ENCODE peak calls at places on chromosome 7, in eight cellular contexts. One of them, this sample, is unnamed.

GRCh38 chr7:17153571-17153970 is 144.9 kb upstream of the AHR start:
- DNase-seq in fibroblast of villous mesenchyme: no peak
- DNase-seq in chondrocyte: no peak
- DNase-seq in WTC11: no peak
- DNase-seq in IMR-90: peak
- DNase-seq in sigmoid colon: no peak
- DNase-seq in GM12865: no peak
- DNase-seq in heart right ventricle: no peak
- DNase-seq in this sample: peak

GRCh38 chr7:45259966-45260646 is 102.5 kb downstream of the RAMP3 start:
- DNase-seq in fibroblast of villous mesenchyme: peak
- DNase-seq in chondrocyte: no peak
- DNase-seq in WTC11: peak
- DNase-seq in IMR-90: peak
- DNase-seq in sigmoid colon: no peak
- DNase-seq in GM12865: peak
- DNase-seq in heart right ventricle: peak
- DNase-seq in this sample: no peak

GRCh38 chr7:591856-592628 is 72.4 kb upstream of the PDGFA start:
- DNase-seq in fibroblast of villous mesenchyme: no peak
- DNase-seq in chondrocyte: no peak
- DNase-seq in WTC11: no peak
- DNase-seq in IMR-90: no peak
- DNase-seq in sigmoid colon: no peak
- DNase-seq in GM12865: no peak
- DNase-seq in heart right ventricle: no peak
- DNase-seq in this sample: no peak

GRCh38 chr7:157522954-157523353 is 186.2 kb downstream of the DNAJB6 start:
- DNase-seq in fibroblast of villous mesenchyme: no peak
- DNase-seq in chondrocyte: peak
- DNase-seq in WTC11: no peak
- DNase-seq in IMR-90: no peak
- DNase-seq in sigmoid colon: no peak
- DNase-seq in GM12865: no peak
- DNase-seq in heart right ventricle: no peak
- DNase-seq in this sample: no peak

GRCh38 chr7:106031271-106032029 is 68.4 kb downstream of the CDHR3 start:
- DNase-seq in fibroblast of villous mesenchyme: no peak
- DNase-seq in chondrocyte: no peak
- DNase-seq in WTC11: no peak
- DNase-seq in IMR-90: no peak
- DNase-seq in sigmoid colon: peak
- DNase-seq in GM12865: no peak
- DNase-seq in heart right ventricle: no peak
- DNase-seq in this sample: no peak

GRCh38 chr7:2698581-2699288 is 10.7 kb downstream of the AMZ1 start:
- DNase-seq in fibroblast of villous mesenchyme: no peak
- DNase-seq in chondrocyte: no peak
- DNase-seq in WTC11: no peak
- DNase-seq in IMR-90: no peak
- DNase-seq in sigmoid colon: no peak
- DNase-seq in GM12865: peak
- DNase-seq in heart right ventricle: no peak
- DNase-seq in this sample: no peak

GRCh38 chr7:91784469-91784868 is 96.0 kb downstream of the MTERF1 start:
- DNase-seq in fibroblast of villous mesenchyme: peak
- DNase-seq in chondrocyte: no peak
- DNase-seq in WTC11: no peak
- DNase-seq in IMR-90: peak
- DNase-seq in sigmoid colon: no peak
- DNase-seq in GM12865: peak
- DNase-seq in heart right ventricle: no peak
- DNase-seq in this sample: peak

GRCh38 chr7:50449881-50450690 is at the start of gene FIGNL1:
- DNase-seq in fibroblast of villous mesenchyme: peak
- DNase-seq in chondrocyte: no peak
- DNase-seq in WTC11: peak
- DNase-seq in IMR-90: peak
- DNase-seq in sigmoid colon: peak
- DNase-seq in GM12865: peak
- DNase-seq in heart right ventricle: peak
- DNase-seq in this sample: peak

GRCh38 chr7:22625251-22625650 is 101.7 kb upstream of the IL6 start:
- DNase-seq in fibroblast of villous mesenchyme: no peak
- DNase-seq in chondrocyte: no peak
- DNase-seq in WTC11: no peak
- DNase-seq in IMR-90: no peak
- DNase-seq in sigmoid colon: no peak
- DNase-seq in GM12865: no peak
- DNase-seq in heart right ventricle: no peak
- DNase-seq in this sample: no peak

GRCh38 chr7:150323682-150324365 is 479 bp upstream of the ACTR3C start:
- DNase-seq in fibroblast of villous mesenchyme: no peak
- DNase-seq in chondrocyte: no peak
- DNase-seq in WTC11: no peak
- DNase-seq in IMR-90: no peak
- DNase-seq in sigmoid colon: no peak
- DNase-seq in GM12865: peak
- DNase-seq in heart right ventricle: no peak
- DNase-seq in this sample: no peak

GRCh38 chr7:123327661-123328060 is 127.9 kb upstream of the SLC13A1 start:
- DNase-seq in fibroblast of villous mesenchyme: no peak
- DNase-seq in chondrocyte: no peak
- DNase-seq in WTC11: no peak
- DNase-seq in IMR-90: no peak
- DNase-seq in sigmoid colon: no peak
- DNase-seq in GM12865: no peak
- DNase-seq in heart right ventricle: no peak
- DNase-seq in this sample: no peak

GRCh38 chr7:2003451-2003930 is 229.3 kb downstream of the MAD1L1 start:
- DNase-seq in fibroblast of villous mesenchyme: no peak
- DNase-seq in chondrocyte: peak
- DNase-seq in WTC11: peak
- DNase-seq in IMR-90: no peak
- DNase-seq in sigmoid colon: peak
- DNase-seq in GM12865: no peak
- DNase-seq in heart right ventricle: peak
- DNase-seq in this sample: no peak

GRCh38 chr7:116702046-116702445 is 30.1 kb downstream of the MET start:
- DNase-seq in fibroblast of villous mesenchyme: no peak
- DNase-seq in chondrocyte: no peak
- DNase-seq in WTC11: no peak
- DNase-seq in IMR-90: no peak
- DNase-seq in sigmoid colon: no peak
- DNase-seq in GM12865: no peak
- DNase-seq in heart right ventricle: no peak
- DNase-seq in this sample: peak

GRCh38 chr7:73622909-73623797 is 1.2 kb downstream of the MLXIPL start:
- DNase-seq in fibroblast of villous mesenchyme: no peak
- DNase-seq in chondrocyte: no peak
- DNase-seq in WTC11: peak
- DNase-seq in IMR-90: no peak
- DNase-seq in sigmoid colon: peak
- DNase-seq in GM12865: no peak
- DNase-seq in heart right ventricle: peak
- DNase-seq in this sample: no peak

GRCh38 chr7:131692131-131692960 is 135.9 kb upstream of the PODXL start:
- DNase-seq in fibroblast of villous mesenchyme: peak
- DNase-seq in chondrocyte: no peak
- DNase-seq in WTC11: peak
- DNase-seq in IMR-90: peak
- DNase-seq in sigmoid colon: no peak
- DNase-seq in GM12865: peak
- DNase-seq in heart right ventricle: peak
- DNase-seq in this sample: peak

GRCh38 chr7:116500071-116500853 is 724 bp downstream of the CAV2 start:
- DNase-seq in fibroblast of villous mesenchyme: peak
- DNase-seq in chondrocyte: peak
- DNase-seq in WTC11: peak
- DNase-seq in IMR-90: peak
- DNase-seq in sigmoid colon: peak
- DNase-seq in GM12865: peak
- DNase-seq in heart right ventricle: peak
- DNase-seq in this sample: peak

GRCh38 chr7:23334482-23335056 is 35.4 kb downstream of the MALSU1 start:
- DNase-seq in fibroblast of villous mesenchyme: peak
- DNase-seq in chondrocyte: no peak
- DNase-seq in WTC11: no peak
- DNase-seq in IMR-90: peak
- DNase-seq in sigmoid colon: no peak
- DNase-seq in GM12865: no peak
- DNase-seq in heart right ventricle: no peak
- DNase-seq in this sample: peak

GRCh38 chr7:55075464-55075971 is 56.7 kb downstream of the EGFR start:
- DNase-seq in fibroblast of villous mesenchyme: no peak
- DNase-seq in chondrocyte: no peak
- DNase-seq in WTC11: no peak
- DNase-seq in IMR-90: no peak
- DNase-seq in sigmoid colon: peak
- DNase-seq in GM12865: no peak
- DNase-seq in heart right ventricle: peak
- DNase-seq in this sample: no peak

GRCh38 chr7:133358728-133359127 is 105.8 kb downstream of the EXOC4 start:
- DNase-seq in fibroblast of villous mesenchyme: peak
- DNase-seq in chondrocyte: no peak
- DNase-seq in WTC11: no peak
- DNase-seq in IMR-90: peak
- DNase-seq in sigmoid colon: no peak
- DNase-seq in GM12865: no peak
- DNase-seq in heart right ventricle: no peak
- DNase-seq in this sample: no peak

GRCh38 chr7:121798896-121799295 is 74.1 kb upstream of the PTPRZ1 start:
- DNase-seq in fibroblast of villous mesenchyme: no peak
- DNase-seq in chondrocyte: no peak
- DNase-seq in WTC11: peak
- DNase-seq in IMR-90: no peak
- DNase-seq in sigmoid colon: no peak
- DNase-seq in GM12865: no peak
- DNase-seq in heart right ventricle: no peak
- DNase-seq in this sample: peak

GRCh38 chr7:68015565-68016532 is 1019.2 kb downstream of the TYW1 start:
- DNase-seq in fibroblast of villous mesenchyme: no peak
- DNase-seq in chondrocyte: no peak
- DNase-seq in WTC11: no peak
- DNase-seq in IMR-90: no peak
- DNase-seq in sigmoid colon: no peak
- DNase-seq in GM12865: no peak
- DNase-seq in heart right ventricle: no peak
- DNase-seq in this sample: no peak

GRCh38 chr7:108459922-108460551 is 3.8 kb upstream of the NRCAM start:
- DNase-seq in fibroblast of villous mesenchyme: peak
- DNase-seq in chondrocyte: no peak
- DNase-seq in WTC11: no peak
- DNase-seq in IMR-90: no peak
- DNase-seq in sigmoid colon: no peak
- DNase-seq in GM12865: peak
- DNase-seq in heart right ventricle: no peak
- DNase-seq in this sample: peak
- TF ChIP-seq CTCF in fibroblast of villous mesenchyme: peak
- TF ChIP-seq CTCF in chondrocyte: peak
- TF ChIP-seq CTCF in WTC11: no peak
- TF ChIP-seq CTCF in IMR-90: peak
- TF ChIP-seq CTCF in sigmoid colon: no peak
- TF ChIP-seq CTCF in GM12865: peak
- TF ChIP-seq CTCF in heart right ventricle: peak
- TF ChIP-seq CTCF in this sample: peak

DNA sequence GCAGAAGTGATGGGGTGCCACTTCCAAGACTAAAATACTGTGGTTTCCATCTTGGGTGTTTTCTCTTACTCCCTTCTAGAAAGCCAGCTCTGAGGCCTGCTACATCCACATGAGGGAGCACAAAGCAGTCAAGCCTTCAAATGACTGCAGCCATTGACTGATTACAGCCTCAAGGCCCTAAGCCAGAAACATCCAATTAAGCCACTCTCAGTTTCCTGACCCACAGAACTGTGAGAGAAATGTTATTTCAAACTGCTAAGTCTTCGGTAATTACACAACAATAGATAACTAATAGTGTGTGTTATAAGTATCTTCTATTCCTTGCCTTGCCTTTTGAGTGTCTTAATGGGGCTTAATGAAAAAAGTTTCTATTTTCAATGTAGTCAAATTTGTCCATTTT is 24.8 kb downstream of the BRAF start:
- DNase-seq in fibroblast of villous mesenchyme: no peak
- DNase-seq in chondrocyte: no peak
- DNase-seq in WTC11: no peak
- DNase-seq in IMR-90: no peak
- DNase-seq in sigmoid colon: no peak
- DNase-seq in GM12865: peak
- DNase-seq in heart right ventricle: no peak
- DNase-seq in this sample: no peak
- TF ChIP-seq CTCF in fibroblast of villous mesenchyme: no peak
- TF ChIP-seq CTCF in chondrocyte: no peak
- TF ChIP-seq CTCF in WTC11: no peak
- TF ChIP-seq CTCF in IMR-90: no peak
- TF ChIP-seq CTCF in sigmoid colon: no peak
- TF ChIP-seq CTCF in GM12865: no peak
- TF ChIP-seq CTCF in heart right ventricle: no peak
- TF ChIP-seq CTCF in this sample: no peak

GRCh38 chr7:112383671-112384417 is 66.4 kb upstream of the IFRD1 start:
- DNase-seq in fibroblast of villous mesenchyme: peak
- DNase-seq in chondrocyte: no peak
- DNase-seq in WTC11: no peak
- DNase-seq in IMR-90: no peak
- DNase-seq in sigmoid colon: no peak
- DNase-seq in GM12865: peak
- DNase-seq in heart right ventricle: no peak
- DNase-seq in this sample: no peak
- TF ChIP-seq CTCF in fibroblast of villous mesenchyme: peak
- TF ChIP-seq CTCF in chondrocyte: peak
- TF ChIP-seq CTCF in WTC11: no peak
- TF ChIP-seq CTCF in IMR-90: no peak
- TF ChIP-seq CTCF in sigmoid colon: no peak
- TF ChIP-seq CTCF in GM12865: no peak
- TF ChIP-seq CTCF in heart right ventricle: peak
- TF ChIP-seq CTCF in this sample: no peak

DNA sequence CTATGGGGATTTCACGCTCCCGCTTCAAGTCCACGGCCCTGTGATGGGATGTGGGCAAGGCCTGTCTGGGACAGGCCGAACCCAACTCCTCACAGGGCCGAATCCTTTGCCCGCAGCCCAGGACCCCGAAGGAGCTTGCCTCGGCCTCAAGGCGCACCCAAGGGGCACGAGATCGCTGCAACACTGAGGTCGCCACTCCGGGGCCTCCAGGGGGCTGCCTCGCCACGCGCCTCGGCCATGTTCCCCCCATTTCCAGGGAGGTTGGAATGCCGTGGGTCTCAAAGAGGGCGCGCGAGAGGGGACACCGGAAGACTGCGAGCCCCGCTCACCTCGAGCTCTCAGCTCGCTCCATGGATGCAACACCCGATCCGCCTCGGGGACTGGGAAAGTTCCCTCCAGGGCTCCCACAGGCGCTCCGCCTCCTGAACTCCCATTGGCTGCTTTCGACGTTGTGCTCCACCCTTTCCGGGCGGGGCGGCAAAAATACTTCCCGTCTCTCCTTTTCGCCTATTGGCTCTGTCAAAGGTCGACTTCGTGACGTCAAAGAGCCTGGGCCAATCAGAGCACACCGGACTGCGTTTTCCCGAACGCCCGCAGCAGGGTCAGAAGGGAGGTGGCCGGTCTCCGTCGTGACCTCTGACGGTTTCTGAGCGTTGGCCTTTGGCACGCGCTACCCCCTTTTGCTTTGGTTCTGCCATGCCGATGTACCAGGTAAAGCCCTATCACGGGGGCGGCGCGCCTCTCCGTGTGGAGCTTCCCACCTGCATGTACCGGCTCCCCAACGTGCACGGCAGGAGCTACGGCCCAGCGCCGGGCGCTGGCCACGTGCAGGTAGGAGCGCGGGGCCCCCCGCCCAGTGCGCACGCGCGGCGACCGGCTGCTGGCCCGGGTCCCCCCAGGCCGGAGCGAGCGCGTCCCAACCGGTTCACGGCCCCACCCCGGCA is at the start of the genes AIMP2 and PMS2:
- DNase-seq in fibroblast of villous mesenchyme: peak
- DNase-seq in chondrocyte: peak
- DNase-seq in WTC11: peak
- DNase-seq in IMR-90: peak
- DNase-seq in sigmoid colon: peak
- DNase-seq in GM12865: peak
- DNase-seq in heart right ventricle: peak
- DNase-seq in this sample: peak
- TF ChIP-seq CTCF in fibroblast of villous mesenchyme: no peak
- TF ChIP-seq CTCF in chondrocyte: peak
- TF ChIP-seq CTCF in WTC11: no peak
- TF ChIP-seq CTCF in IMR-90: peak
- TF ChIP-seq CTCF in sigmoid colon: no peak
- TF ChIP-seq CTCF in GM12865: peak
- TF ChIP-seq CTCF in heart right ventricle: no peak
- TF ChIP-seq CTCF in this sample: peak